ENCODE peak calls at places on chromosome 4, in four cellular contexts. X, N, O and U are unnamed samples.

GRCh38 chr4:112448211-112448745 is 67.7 kb downstream of the NEUROG2 start:
- DNase-seq in X (no peak), N (no peak), O (no peak), U (no peak)

GRCh38 chr4:185710487-185710995 is 101.5 kb downstream of the SORBS2 start:
- DNase-seq in X (peak), N (no peak), O (no peak), U (no peak)

GRCh38 chr4:186807809-186808634 is 84.4 kb upstream of the FAT1 start:
- DNase-seq in X (no peak), N (no peak), O (no peak), U (no peak)

GRCh38 chr4:109395694-109396093 is 37.9 kb upstream of the SEC24B start:
- DNase-seq in X (no peak), N (no peak), O (no peak), U (no peak)

GRCh38 chr4:26753642-26754041 is 107.0 kb upstream of the STIM2 start:
- DNase-seq in X (peak), N (peak), O (no peak), U (no peak)

GRCh38 chr4:4585012-4585670 is 43.3 kb upstream of the STX18 start:
- DNase-seq in X (no peak), N (no peak), O (no peak), U (no peak)

GRCh38 chr4:148874331-148874730 is 432.1 kb upstream of the NR3C2 start:
- DNase-seq in X (no peak), N (no peak), O (no peak), U (no peak)

GRCh38 chr4:76532810-76533209 is 97.8 kb downstream of the SHROOM3 start:
- DNase-seq in X (no peak), N (no peak), O (no peak), U (no peak)

GRCh38 chr4:26212528-26212927 is 108.3 kb upstream of the RBPJ start:
- DNase-seq in X (no peak), N (no peak), O (no peak), U (no peak)

GRCh38 chr4:108683479-108683878 is 33.1 kb downstream of the OSTC start:
- DNase-seq in X (no peak), N (no peak), O (no peak), U (no peak)

GRCh38 chr4:57074753-57075152 is 35.4 kb downstream of the IGFBP7 start:
- DNase-seq in X (no peak), N (no peak), O (no peak), U (no peak)

GRCh38 chr4:70759126-70759525 is 37.4 kb downstream of the RUFY3 start:
- DNase-seq in X (no peak), N (no peak), O (no peak), U (no peak)

GRCh38 chr4:26032572-26033320 is 118.7 kb downstream of the SMIM20 start:
- DNase-seq in X (no peak), N (peak), O (no peak), U (peak)

GRCh38 chr4:24763631-24764302 is 31.6 kb upstream of the SOD3 start:
- DNase-seq in X (no peak), N (peak), O (no peak), U (no peak)

GRCh38 chr4:153785830-153786721 is 2.8 kb downstream of the SFRP2 start:
- DNase-seq in X (no peak), N (no peak), O (no peak), U (no peak)

GRCh38 chr4:57119054-57119651 is 9.0 kb upstream of the IGFBP7 start:
- DNase-seq in X (no peak), N (peak), O (peak), U (peak)

GRCh38 chr4:61336911-61337310 is 136.8 kb downstream of the ADGRL3 start:
- DNase-seq in X (no peak), N (no peak), O (no peak), U (no peak)

GRCh38 chr4:146545102-146545501 is 23.4 kb upstream of the SLC10A7 start:
- DNase-seq in X (no peak), N (no peak), O (no peak), U (no peak)

GRCh38 chr4:2811830-2812599 is 19.1 kb downstream of the SH3BP2 start:
- DNase-seq in X (peak), N (peak), O (peak), U (peak)

GRCh38 chr4:9996319-9997110 is 24.8 kb downstream of the SLC2A9 start:
- DNase-seq in X (no peak), N (no peak), O (peak), U (no peak)

GRCh38 chr4:138310498-138310897 is 68.3 kb upstream of the SLC7A11 start:
- DNase-seq in X (no peak), N (no peak), O (no peak), U (no peak)

GRCh38 chr4:177810210-177810609 is 368.0 kb upstream of the AGA start:
- DNase-seq in X (no peak), N (no peak), O (no peak), U (no peak)

GRCh38 chr4:33494150-33494549 is 2750.2 kb downstream of the ARAP2 start:
- DNase-seq in X (no peak), N (no peak), O (no peak), U (no peak)

GRCh38 chr4:70914631-70915030 is 12.5 kb downstream of the MOB1B start:
- DNase-seq in X (no peak), N (no peak), O (no peak), U (no peak)

GRCh38 chr4:103306870-103307345 is 108.8 kb upstream of the CENPE start:
- DNase-seq in X (peak), N (no peak), O (peak), U (no peak)

GRCh38 chr4:12595489-12595888 is 888.7 kb downstream of the RAB28 start:
- DNase-seq in X (no peak), N (no peak), O (no peak), U (no peak)

GRCh38 chr4:47731182-47731581 is 106.7 kb downstream of the CORIN start:
- DNase-seq in X (no peak), N (no peak), O (no peak), U (no peak)

GRCh38 chr4:47729086-47729763 is 108.6 kb downstream of the CORIN start:
- DNase-seq in X (no peak), N (no peak), O (no peak), U (no peak)

GRCh38 chr4:47736555-47736954 is 101.3 kb downstream of the CORIN start:
- DNase-seq in X (no peak), N (no peak), O (no peak), U (no peak)

GRCh38 chr4:47733506-47733905 is 104.4 kb downstream of the CORIN start:
- DNase-seq in X (no peak), N (no peak), O (no peak), U (no peak)
- H3K27ac ChIP-seq in X (no peak), N (no peak), O (no peak), U (no peak)

DNA sequence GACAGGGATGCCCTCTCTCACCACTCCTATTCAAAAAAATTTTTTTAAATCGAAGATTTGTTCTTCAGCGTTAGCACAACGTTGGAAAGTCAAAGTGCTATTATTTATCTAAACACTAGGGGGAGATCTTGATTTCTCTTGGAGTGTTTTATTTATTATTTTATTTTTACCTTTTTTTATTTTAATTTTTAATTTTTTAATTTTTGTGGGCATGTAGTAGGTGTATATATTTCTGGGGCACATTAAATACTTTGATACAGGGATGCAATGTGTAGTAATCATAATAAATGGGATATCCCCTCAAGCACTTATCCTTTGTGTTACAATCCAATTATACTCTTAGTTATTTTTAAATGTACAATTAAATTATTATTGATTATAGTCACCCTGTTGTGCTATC is 37.4 kb upstream of the SLC10A4 start:
- DNase-seq in X (no peak), N (no peak), O (no peak), U (no peak)
- TF ChIP-seq CTCF in X (peak), N (peak), O (peak), U (peak)

DNA sequence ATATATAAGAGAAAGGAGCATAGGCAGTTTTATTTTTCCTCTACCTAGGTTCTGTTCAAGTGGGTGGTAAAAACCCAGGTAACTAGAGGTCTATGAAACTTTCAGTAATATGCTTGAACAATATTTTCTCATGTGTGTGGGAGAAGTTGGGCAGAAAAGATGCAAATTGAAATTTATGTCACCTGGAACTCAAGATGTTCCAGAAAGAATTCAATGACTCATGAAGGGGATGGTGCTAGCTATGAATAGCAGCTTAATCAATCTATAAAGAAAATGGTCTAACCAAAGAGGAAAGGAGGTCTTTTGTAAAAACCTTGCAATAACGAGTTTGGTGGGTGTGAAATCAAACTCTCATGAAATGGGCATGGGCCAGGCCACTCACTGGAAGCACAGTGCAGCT is 263.8 kb downstream of the INPP4B start:
- DNase-seq in X (no peak), N (no peak), O (no peak), U (no peak)
- H3K27ac ChIP-seq in X (no peak), N (no peak), O (no peak), U (no peak)

GRCh38 chr4:82842593-82842992 is 44.0 kb upstream of the SCD5 start:
- DNase-seq in X (no peak), N (no peak), O (no peak), U (no peak)
- TF ChIP-seq CTCF in X (no peak), N (no peak), O (no peak), U (no peak)

GRCh38 chr4:54032558-54033135 is 31.8 kb downstream of the CHIC2 start:
- DNase-seq in X (no peak), N (no peak), O (no peak), U (no peak)
- H3K27ac ChIP-seq in X (no peak), N (no peak), O (no peak), U (no peak)

DNA sequence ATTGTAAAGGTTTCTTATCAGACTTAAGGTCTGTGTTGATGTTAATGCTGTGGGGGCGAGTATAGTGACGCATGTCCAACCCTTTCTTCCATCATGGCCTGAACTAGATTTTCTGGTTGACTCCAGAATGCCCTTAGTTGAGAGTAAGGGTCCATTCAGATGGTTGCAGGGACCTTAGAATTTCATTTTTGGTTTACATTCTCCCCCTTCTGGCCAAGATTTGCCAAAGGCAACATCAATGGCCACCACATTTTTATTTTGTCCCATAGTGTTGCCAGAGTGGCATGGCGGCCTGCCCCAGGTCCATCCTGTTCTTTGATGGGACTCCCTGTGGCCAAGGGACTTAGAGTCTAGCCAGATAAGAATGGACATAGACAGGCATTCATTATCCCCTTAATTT is 368.5 kb downstream of the GPM6A start:
- DNase-seq in X (no peak), N (no peak), O (no peak), U (no peak)
- TF ChIP-seq CTCF in X (no peak), N (no peak), O (no peak), U (no peak)